ENCODE peak calls at places on chromosome 6, in ten cellular contexts. F is ACHN; V is activated CD8-positive, alpha-beta T cell treated with anti-CD3 and anti-CD28 coated beads, Interleukin-2, amount 10 ng/mL, durations not matched to agents 7 days and 5 days; A is left lung; R is ovary; K is cardiac muscle cell; G is HCT116; C is colonic mucosa; O is fibroblast of pulmonary artery; U is GM03348. M is an unnamed sample.

GRCh38 chr6:11043961-11044711 is at the start of gene ELOVL2:
- DNase-seq in U (peak), A (no peak), O (peak), C (no peak), R (no peak), V (no peak), F (peak), G (no peak), K (peak), M (peak)

GRCh38 chr6:145315982-145316600 is 419.2 kb downstream of the EPM2A start:
- DNase-seq in A (no peak), F (no peak), O (no peak), C (no peak), K (no peak), V (no peak), G (no peak), U (no peak), R (no peak), M (no peak)

GRCh38 chr6:90222724-90223198 is 73.9 kb downstream of the BACH2 start:
- DNase-seq in F (no peak), G (peak), A (no peak), O (no peak), R (no peak), U (no peak), K (no peak), V (no peak), C (no peak), M (no peak)

GRCh38 chr6:135251964-135252429 is 70.9 kb downstream of the MYB start:
- DNase-seq in F (no peak), C (no peak), A (no peak), U (no peak), R (no peak), V (no peak), O (peak), K (no peak), G (no peak), M (no peak)

GRCh38 chr6:107634147-107635057 is 144.5 kb downstream of the SOBP start:
- DNase-seq in U (peak), K (peak), A (no peak), O (no peak), R (peak), V (no peak), C (no peak), G (no peak), F (no peak), M (no peak)

GRCh38 chr6:125585470-125585869 is 164.0 kb upstream of the HEY2 start:
- DNase-seq in U (no peak), R (no peak), G (no peak), O (no peak), A (no peak), V (no peak), C (no peak), K (no peak), F (no peak), M (no peak)

GRCh38 chr6:135163440-135163738 is 17.7 kb upstream of the MYB start:
- DNase-seq in R (no peak), C (no peak), A (no peak), F (no peak), U (no peak), V (peak), O (no peak), G (no peak), K (no peak), M (no peak)

GRCh38 chr6:142301421-142302391 is at the start of gene ADGRG6:
- DNase-seq in O (no peak), R (peak), F (peak), U (peak), A (peak), G (peak), K (peak), C (peak), V (peak), M (peak)

M was measured in H9.